ENCODE peak calls at places on chromosomes 16 and 17, in seven cellular contexts. One of them, this sample, is unnamed.

GRCh38 chr16:23986455-23986854 is 150.7 kb downstream of the PRKCB start:
- DNase-seq in suprapubic skin: no peak
- DNase-seq in HepG2: no peak
- DNase-seq in stomach: no peak
- DNase-seq in spleen: no peak
- DNase-seq in K562: no peak
- DNase-seq in HCT116: no peak
- DNase-seq in this sample: no peak

GRCh38 chr17:7393613-7394451 is 493 bp downstream of the PLSCR3 start:
- DNase-seq in suprapubic skin: no peak
- DNase-seq in HepG2: no peak
- DNase-seq in stomach: peak
- DNase-seq in spleen: peak
- DNase-seq in K562: peak
- DNase-seq in HCT116: no peak
- DNase-seq in this sample: no peak

GRCh38 chr17:78485416-78486168 is 91.6 kb downstream of the DNAH17 start:
- DNase-seq in suprapubic skin: no peak
- DNase-seq in HepG2: no peak
- DNase-seq in stomach: no peak
- DNase-seq in spleen: no peak
- DNase-seq in K562: no peak
- DNase-seq in HCT116: no peak
- DNase-seq in this sample: no peak

GRCh38 chr17:46943511-46944393 is 20.8 kb downstream of the GOSR2 start:
- DNase-seq in suprapubic skin: no peak
- DNase-seq in HepG2: peak
- DNase-seq in stomach: no peak
- DNase-seq in spleen: no peak
- DNase-seq in K562: peak
- DNase-seq in HCT116: no peak
- DNase-seq in this sample: no peak

GRCh38 chr17:38554430-38555350 is 51.1 kb downstream of the SRCIN1 start:
- DNase-seq in suprapubic skin: no peak
- DNase-seq in HepG2: no peak
- DNase-seq in stomach: no peak
- DNase-seq in spleen: no peak
- DNase-seq in K562: no peak
- DNase-seq in HCT116: no peak
- DNase-seq in this sample: no peak

GRCh38 chr17:55246583-55246982 is 18.2 kb upstream of the HLF start:
- DNase-seq in suprapubic skin: no peak
- DNase-seq in HepG2: no peak
- DNase-seq in stomach: no peak
- DNase-seq in spleen: no peak
- DNase-seq in K562: no peak
- DNase-seq in HCT116: no peak
- DNase-seq in this sample: no peak

GRCh38 chr17:60158751-60159478 is 9.1 kb downstream of the CA4 start:
- DNase-seq in suprapubic skin: no peak
- DNase-seq in HepG2: no peak
- DNase-seq in stomach: no peak
- DNase-seq in spleen: no peak
- DNase-seq in K562: no peak
- DNase-seq in HCT116: no peak
- DNase-seq in this sample: no peak

GRCh38 chr17:55605705-55606104 is 94.5 kb upstream of the SMIM36 start:
- DNase-seq in suprapubic skin: no peak
- DNase-seq in HepG2: no peak
- DNase-seq in stomach: no peak
- DNase-seq in spleen: no peak
- DNase-seq in K562: no peak
- DNase-seq in HCT116: no peak
- DNase-seq in this sample: no peak

GRCh38 chr16:89324056-89325010 is 106.8 kb downstream of the ZNF778 start:
- DNase-seq in suprapubic skin: no peak
- DNase-seq in HepG2: no peak
- DNase-seq in stomach: no peak
- DNase-seq in spleen: peak
- DNase-seq in K562: no peak
- DNase-seq in HCT116: no peak
- DNase-seq in this sample: no peak

GRCh38 chr17:5097101-5097834 is 14.4 kb downstream of the ZNF232 start:
- DNase-seq in suprapubic skin: no peak
- DNase-seq in HepG2: no peak
- DNase-seq in stomach: peak
- DNase-seq in spleen: peak
- DNase-seq in K562: no peak
- DNase-seq in HCT116: no peak
- DNase-seq in this sample: no peak

GRCh38 chr16:64144612-64145011 is 977.3 kb downstream of the CDH11 start:
- DNase-seq in suprapubic skin: no peak
- DNase-seq in HepG2: no peak
- DNase-seq in stomach: no peak
- DNase-seq in spleen: no peak
- DNase-seq in K562: no peak
- DNase-seq in HCT116: no peak
- DNase-seq in this sample: no peak

GRCh38 chr17:69223809-69224208 is 4.8 kb downstream of the ABCA10 start:
- DNase-seq in suprapubic skin: no peak
- DNase-seq in HepG2: peak
- DNase-seq in stomach: no peak
- DNase-seq in spleen: no peak
- DNase-seq in K562: no peak
- DNase-seq in HCT116: no peak
- DNase-seq in this sample: no peak

GRCh38 chr16:22321340-22322001 is 24.3 kb downstream of the POLR3E start:
- DNase-seq in suprapubic skin: no peak
- DNase-seq in HepG2: peak
- DNase-seq in stomach: peak
- DNase-seq in spleen: peak
- DNase-seq in K562: peak
- DNase-seq in HCT116: peak
- DNase-seq in this sample: peak

GRCh38 chr17:16381496-16381820 is 567 bp downstream of the UBB start:
- DNase-seq in suprapubic skin: no peak
- DNase-seq in HepG2: no peak
- DNase-seq in stomach: no peak
- DNase-seq in spleen: no peak
- DNase-seq in K562: no peak
- DNase-seq in HCT116: no peak
- DNase-seq in this sample: no peak

GRCh38 chr17:59266748-59267147 is 46.4 kb downstream of the GDPD1 start:
- DNase-seq in suprapubic skin: no peak
- DNase-seq in HepG2: no peak
- DNase-seq in stomach: no peak
- DNase-seq in spleen: no peak
- DNase-seq in K562: no peak
- DNase-seq in HCT116: no peak
- DNase-seq in this sample: no peak

GRCh38 chr17:57557363-57557762 is 187.7 kb downstream of the CCDC182 start:
- DNase-seq in suprapubic skin: no peak
- DNase-seq in HepG2: no peak
- DNase-seq in stomach: no peak
- DNase-seq in spleen: no peak
- DNase-seq in K562: no peak
- DNase-seq in HCT116: no peak
- DNase-seq in this sample: no peak

GRCh38 chr16:51629602-51630001 is 478.5 kb upstream of the SALL1 start:
- DNase-seq in suprapubic skin: no peak
- DNase-seq in HepG2: no peak
- DNase-seq in stomach: no peak
- DNase-seq in spleen: no peak
- DNase-seq in K562: no peak
- DNase-seq in HCT116: no peak
- DNase-seq in this sample: no peak

GRCh38 chr16:87052506-87052905 is 264.7 kb downstream of the C16orf95 start:
- DNase-seq in suprapubic skin: no peak
- DNase-seq in HepG2: no peak
- DNase-seq in stomach: no peak
- DNase-seq in spleen: no peak
- DNase-seq in K562: peak
- DNase-seq in HCT116: no peak
- DNase-seq in this sample: no peak

GRCh38 chr17:77527394-77527793 is 386.6 kb downstream of the SEC14L1 start:
- DNase-seq in suprapubic skin: peak
- DNase-seq in HepG2: no peak
- DNase-seq in stomach: peak
- DNase-seq in spleen: peak
- DNase-seq in K562: no peak
- DNase-seq in HCT116: no peak
- DNase-seq in this sample: no peak

GRCh38 chr16:2149630-2150417 is 1.4 kb downstream of the RAB26 start:
- DNase-seq in suprapubic skin: peak
- DNase-seq in HepG2: peak
- DNase-seq in stomach: no peak
- DNase-seq in spleen: peak
- DNase-seq in K562: peak
- DNase-seq in HCT116: no peak
- DNase-seq in this sample: peak

GRCh38 chr16:85573696-85574641 is 39.2 kb upstream of the GSE1 start:
- DNase-seq in suprapubic skin: no peak
- DNase-seq in HepG2: no peak
- DNase-seq in stomach: no peak
- DNase-seq in spleen: no peak
- DNase-seq in K562: peak
- DNase-seq in HCT116: no peak
- DNase-seq in this sample: no peak

GRCh38 chr16:88622125-88622524 is 16.2 kb upstream of the IL17C start:
- DNase-seq in suprapubic skin: no peak
- DNase-seq in HepG2: no peak
- DNase-seq in stomach: no peak
- DNase-seq in spleen: no peak
- DNase-seq in K562: no peak
- DNase-seq in HCT116: no peak
- DNase-seq in this sample: no peak

GRCh38 chr17:73074515-73074914 is 18.0 kb downstream of the SLC39A11 start:
- DNase-seq in suprapubic skin: no peak
- DNase-seq in HepG2: no peak
- DNase-seq in stomach: no peak
- DNase-seq in spleen: no peak
- DNase-seq in K562: no peak
- DNase-seq in HCT116: no peak
- DNase-seq in this sample: no peak

GRCh38 chr17:5344914-5345313 is 62.8 kb downstream of the RABEP1 start:
- DNase-seq in suprapubic skin: no peak
- DNase-seq in HepG2: no peak
- DNase-seq in stomach: no peak
- DNase-seq in spleen: no peak
- DNase-seq in K562: no peak
- DNase-seq in HCT116: no peak
- DNase-seq in this sample: no peak

GRCh38 chr16:66154801-66155200 is 211.7 kb upstream of the CDH5 start:
- DNase-seq in suprapubic skin: no peak
- DNase-seq in HepG2: no peak
- DNase-seq in stomach: no peak
- DNase-seq in spleen: no peak
- DNase-seq in K562: no peak
- DNase-seq in HCT116: no peak
- DNase-seq in this sample: no peak

GRCh38 chr17:77647531-77647930 is 311.0 kb upstream of the TNRC6C start:
- DNase-seq in suprapubic skin: peak
- DNase-seq in HepG2: no peak
- DNase-seq in stomach: no peak
- DNase-seq in spleen: peak
- DNase-seq in K562: no peak
- DNase-seq in HCT116: no peak
- DNase-seq in this sample: no peak

GRCh38 chr16:81516478-81517149 is 72.0 kb downstream of the CMIP start:
- DNase-seq in suprapubic skin: no peak
- DNase-seq in HepG2: no peak
- DNase-seq in stomach: no peak
- DNase-seq in spleen: peak
- DNase-seq in K562: no peak
- DNase-seq in HCT116: no peak
- DNase-seq in this sample: no peak

GRCh38 chr16:81515721-81516120 is 71.1 kb downstream of the CMIP start:
- DNase-seq in suprapubic skin: no peak
- DNase-seq in HepG2: no peak
- DNase-seq in stomach: no peak
- DNase-seq in spleen: peak
- DNase-seq in K562: no peak
- DNase-seq in HCT116: no peak
- DNase-seq in this sample: no peak

GRCh38 chr16:81517630-81518438 is 73.2 kb downstream of the CMIP start:
- DNase-seq in suprapubic skin: no peak
- DNase-seq in HepG2: no peak
- DNase-seq in stomach: no peak
- DNase-seq in spleen: no peak
- DNase-seq in K562: no peak
- DNase-seq in HCT116: no peak
- DNase-seq in this sample: no peak

GRCh38 chr16:81518439-81518757 is 73.8 kb downstream of the CMIP start:
- DNase-seq in suprapubic skin: no peak
- DNase-seq in HepG2: no peak
- DNase-seq in stomach: no peak
- DNase-seq in spleen: peak
- DNase-seq in K562: no peak
- DNase-seq in HCT116: no peak
- DNase-seq in this sample: no peak

GRCh38 chr16:81517150-81517499 is 72.5 kb downstream of the CMIP start:
- DNase-seq in suprapubic skin: no peak
- DNase-seq in HepG2: no peak
- DNase-seq in stomach: no peak
- DNase-seq in spleen: no peak
- DNase-seq in K562: no peak
- DNase-seq in HCT116: no peak
- DNase-seq in this sample: no peak
- TF ChIP-seq POLR2AphosphoS5 in suprapubic skin: no peak
- TF ChIP-seq POLR2AphosphoS5 in HepG2: no peak
- TF ChIP-seq POLR2AphosphoS5 in stomach: no peak
- TF ChIP-seq POLR2AphosphoS5 in spleen: no peak
- TF ChIP-seq POLR2AphosphoS5 in K562: no peak
- TF ChIP-seq POLR2AphosphoS5 in HCT116: no peak
- TF ChIP-seq POLR2AphosphoS5 in this sample: no peak

GRCh38 chr17:17732892-17733670 is 51.8 kb downstream of the RAI1 start:
- DNase-seq in suprapubic skin: no peak
- DNase-seq in HepG2: no peak
- DNase-seq in stomach: peak
- DNase-seq in spleen: no peak
- DNase-seq in K562: no peak
- DNase-seq in HCT116: no peak
- DNase-seq in this sample: no peak
- H3K4me3 ChIP-seq in suprapubic skin: no peak
- H3K4me3 ChIP-seq in HepG2: no peak
- H3K4me3 ChIP-seq in stomach: no peak
- H3K4me3 ChIP-seq in spleen: no peak
- H3K4me3 ChIP-seq in K562: no peak
- H3K4me3 ChIP-seq in HCT116: no peak
- H3K4me3 ChIP-seq in this sample: no peak

GRCh38 chr17:33864758-33865229 is 390.3 kb upstream of the CCL2 start:
- DNase-seq in suprapubic skin: no peak
- DNase-seq in HepG2: no peak
- DNase-seq in stomach: no peak
- DNase-seq in spleen: no peak
- DNase-seq in K562: no peak
- DNase-seq in HCT116: no peak
- DNase-seq in this sample: no peak
- TF ChIP-seq POLR2AphosphoS5 in suprapubic skin: no peak
- TF ChIP-seq POLR2AphosphoS5 in HepG2: no peak
- TF ChIP-seq POLR2AphosphoS5 in stomach: no peak
- TF ChIP-seq POLR2AphosphoS5 in spleen: no peak
- TF ChIP-seq POLR2AphosphoS5 in K562: no peak
- TF ChIP-seq POLR2AphosphoS5 in HCT116: no peak
- TF ChIP-seq POLR2AphosphoS5 in this sample: no peak

GRCh38 chr17:64259436-64259835 is 3.6 kb downstream of the TEX2 start:
- DNase-seq in suprapubic skin: no peak
- DNase-seq in HepG2: no peak
- DNase-seq in stomach: no peak
- DNase-seq in spleen: no peak
- DNase-seq in K562: no peak
- DNase-seq in HCT116: no peak
- DNase-seq in this sample: no peak
- H3K4me3 ChIP-seq in suprapubic skin: no peak
- H3K4me3 ChIP-seq in HepG2: no peak
- H3K4me3 ChIP-seq in stomach: no peak
- H3K4me3 ChIP-seq in spleen: no peak
- H3K4me3 ChIP-seq in K562: no peak
- H3K4me3 ChIP-seq in HCT116: no peak
- H3K4me3 ChIP-seq in this sample: no peak

This sample was measured in HL-60.